ENCODE peak calls at places on chromosomes 4 and X, in four cellular contexts. S is hepatocyte, W is AG10803, M is brain microvascular endothelial cell. K is an unnamed sample.

GRCh38 chrX:132461886-132462285 is 27.0 kb downstream of the MBNL3 start:
- DNase-seq in S (no peak), W (no peak), M (no peak), K (no peak)

GRCh38 chrX:93868289-93868985 is 194.4 kb downstream of the FAM133A start:
- DNase-seq in S (no peak), W (no peak), M (no peak), K (no peak)

GRCh38 chr4:61200991-61201526 is 933 bp downstream of the ADGRL3 start:
- DNase-seq in S (peak; percentile 53), W (no peak), M (peak; percentile 45), K (no peak)

GRCh38 chr4:106541253-106541652 is 172.7 kb upstream of the GIMD1 start:
- DNase-seq in S (no peak), W (peak; percentile 53), M (peak; percentile 0), K (no peak)

GRCh38 chr4:4426511-4427477 is 39.9 kb downstream of the NSG1 start:
- DNase-seq in S (no peak), W (no peak), M (no peak), K (no peak)

GRCh38 chr4:23827971-23828680 is 61.7 kb downstream of the PPARGC1A start:
- DNase-seq in S (no peak), W (peak; percentile 43), M (no peak), K (no peak)

GRCh38 chr4:110216079-110216478 is 17.7 kb upstream of the ELOVL6 start:
- DNase-seq in S (no peak), W (no peak), M (no peak), K (no peak)

GRCh38 chr4:70734971-70735370 is 13.2 kb downstream of the RUFY3 start:
- DNase-seq in S (no peak), W (no peak), M (no peak), K (no peak)

GRCh38 chrX:80266979-80267378 is 153.3 kb upstream of the TENT5D start:
- DNase-seq in S (no peak), W (no peak), M (no peak), K (no peak)

GRCh38 chrX:45801554-45801953 is 600.9 kb upstream of the DIPK2B start:
- DNase-seq in S (peak; percentile 35), W (peak; percentile 34), M (peak; percentile 24), K (no peak)

GRCh38 chr4:173056708-173057107 is 111.9 kb upstream of the GALNT7 start:
- DNase-seq in S (no peak), W (no peak), M (no peak), K (no peak)

GRCh38 chr4:188168621-188169020 is 29.4 kb downstream of the TRIML1 start:
- DNase-seq in S (no peak), W (no peak), M (no peak), K (no peak)

GRCh38 chrX:128759745-128760144 is 707.5 kb upstream of the ACTRT1 start:
- DNase-seq in S (no peak), W (no peak), M (peak; percentile 4), K (no peak)

GRCh38 chr4:72318771-72319170 is 250.2 kb downstream of the ADAMTS3 start:
- DNase-seq in S (no peak), W (peak; percentile 58), M (no peak), K (no peak)

GRCh38 chrX:153412746-153413720 is 1.8 kb downstream of the ZFP92 start:
- DNase-seq in S (no peak), W (no peak), M (no peak), K (no peak)

GRCh38 chr4:8690216-8690786 is 97.7 kb downstream of the CPZ start:
- DNase-seq in S (no peak), W (no peak), M (no peak), K (no peak)

GRCh38 chrX:154136627-154137161 is 7.3 kb upstream of the OPN1LW start:
- DNase-seq in S (peak; percentile 82), W (peak; percentile 29), M (peak; percentile 11), K (peak; percentile 70)

GRCh38 chrX:53716328-53717088 is 30.0 kb upstream of the HUWE1 start:
- DNase-seq in S (no peak), W (peak; percentile 49), M (no peak), K (peak; percentile 29)

GRCh38 chr4:112189754-112190153 is 41.8 kb upstream of the AP1AR start:
- DNase-seq in S (no peak), W (peak; percentile 20), M (no peak), K (no peak)

GRCh38 chr4:27024807-27025206 is 164.2 kb downstream of the STIM2 start:
- DNase-seq in S (no peak), W (no peak), M (no peak), K (no peak)

GRCh38 chr4:184165291-184165690 is 52.4 kb downstream of the ENPP6 start:
- DNase-seq in S (peak; percentile 47), W (no peak), M (peak; percentile 34), K (no peak)

GRCh38 chr4:119656342-119656741 is 27.7 kb upstream of the PDE5A start:
- DNase-seq in S (no peak), W (no peak), M (no peak), K (no peak)

GRCh38 chr4:43348591-43348990 is 456.1 kb downstream of the GRXCR1 start:
- DNase-seq in S (no peak), W (no peak), M (no peak), K (no peak)

DNA sequence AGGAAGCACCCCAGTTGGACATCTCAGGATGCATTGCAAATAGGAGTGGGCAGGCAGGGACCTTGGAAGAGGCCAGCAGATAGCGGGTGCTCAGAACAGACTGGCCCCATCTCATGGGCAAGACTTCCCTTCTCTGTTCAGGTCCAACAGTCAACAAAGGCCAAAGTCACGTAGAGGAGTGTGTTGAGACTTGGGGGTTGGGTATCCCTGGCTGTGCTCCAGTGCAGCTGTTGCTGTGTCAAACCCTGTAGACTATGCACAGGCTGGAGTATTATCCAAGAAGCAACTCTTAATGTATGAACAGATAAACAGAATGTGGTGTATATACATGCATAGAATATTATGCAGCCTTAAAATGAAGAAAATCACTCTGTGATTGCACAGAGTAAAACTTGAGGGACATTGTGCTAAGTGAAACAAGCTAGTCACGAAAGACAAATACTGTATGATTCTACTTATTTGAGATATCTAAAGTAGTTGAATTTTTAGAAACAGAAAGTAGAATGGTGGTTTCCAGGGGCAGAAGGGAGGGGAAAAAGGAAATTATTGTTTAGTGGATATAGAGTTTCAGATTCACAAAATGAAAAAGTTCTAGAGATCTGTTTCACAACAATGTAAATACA is 192.1 kb upstream of the LCORL start:
- DNase-seq in S (no peak), W (no peak), M (no peak), K (no peak)
- TF ChIP-seq CTCF in S (no peak), W (no peak), M (no peak), K (no peak)

DNA sequence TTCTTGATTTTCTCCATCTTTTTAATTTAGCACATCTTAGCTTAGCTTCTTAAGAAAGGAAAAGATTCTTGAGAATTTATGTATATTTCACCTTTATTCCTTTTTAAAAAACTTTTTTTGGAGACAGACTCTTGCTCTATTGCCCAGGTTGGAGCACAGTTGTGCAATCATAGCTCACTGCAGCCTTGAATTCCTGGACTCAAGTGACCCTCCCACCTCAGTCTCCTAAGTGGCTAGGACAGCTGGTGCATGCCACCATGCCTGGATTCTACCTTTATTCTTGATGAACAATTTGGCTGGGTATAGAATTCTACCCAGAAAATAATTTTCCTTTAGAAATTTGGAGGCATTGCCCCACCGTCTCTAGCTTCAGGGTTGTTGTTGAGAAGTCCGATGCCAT is 19.5 kb upstream of the SH3D19 start:
- DNase-seq in S (no peak), W (no peak), M (no peak), K (no peak)
- TF ChIP-seq CTCF in S (no peak), W (no peak), M (no peak), K (no peak)

DNA sequence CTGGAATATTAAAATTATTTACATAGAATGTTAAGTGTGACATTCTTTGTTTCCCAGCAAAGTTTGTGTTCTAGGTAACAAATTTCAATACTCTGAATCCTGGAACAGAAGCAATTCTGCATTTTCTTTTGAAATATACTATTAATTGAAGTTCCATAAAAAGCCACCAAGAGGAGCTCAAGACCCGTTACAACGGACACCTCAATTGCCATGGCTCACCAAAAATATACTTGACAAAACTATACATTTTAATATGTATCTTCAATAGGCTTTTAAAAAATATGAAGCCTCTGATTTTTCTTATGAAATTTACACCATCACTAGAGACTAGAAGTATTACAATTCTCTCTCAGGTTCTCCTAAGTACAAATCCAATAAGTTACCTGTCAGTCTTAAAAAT is 111.4 kb downstream of the NYX start:
- DNase-seq in S (no peak), W (peak; percentile 20), M (no peak), K (no peak)
- TF ChIP-seq CTCF in S (peak; percentile 40), W (peak; percentile 49), M (peak; percentile 49), K (peak; percentile 44)

GRCh38 chrX:78140206-78140605 is 756 bp upstream of the TAF9B start:
- DNase-seq in S (no peak), W (no peak), M (no peak), K (no peak)

GRCh38 chrX:78133561-78133960 is 5.9 kb downstream of the TAF9B start:
- DNase-seq in S (no peak), W (no peak), M (no peak), K (no peak)

GRCh38 chrX:78139160-78140123 is at the start of gene TAF9B:
- DNase-seq in S (peak; percentile 90), W (peak; percentile 75), M (peak; percentile 75), K (peak; percentile 64)
- TF ChIP-seq CTCF in S (no peak), W (no peak), M (no peak), K (no peak)

GRCh38 chr4:34183916-34184315 is 2060.4 kb downstream of the ARAP2 start:
- DNase-seq in S (no peak), W (no peak), M (no peak), K (no peak)

GRCh38 chr4:34181891-34182290 is 2062.4 kb downstream of the ARAP2 start:
- DNase-seq in S (no peak), W (peak; percentile 48), M (no peak), K (no peak)

GRCh38 chr4:34178476-34178875 is 2065.8 kb downstream of the ARAP2 start:
- DNase-seq in S (no peak), W (peak; percentile 4), M (no peak), K (no peak)

GRCh38 chr4:34181311-34181808 is 2063.0 kb downstream of the ARAP2 start:
- DNase-seq in S (no peak), W (peak; percentile 90), M (peak; percentile 32), K (no peak)

DNA sequence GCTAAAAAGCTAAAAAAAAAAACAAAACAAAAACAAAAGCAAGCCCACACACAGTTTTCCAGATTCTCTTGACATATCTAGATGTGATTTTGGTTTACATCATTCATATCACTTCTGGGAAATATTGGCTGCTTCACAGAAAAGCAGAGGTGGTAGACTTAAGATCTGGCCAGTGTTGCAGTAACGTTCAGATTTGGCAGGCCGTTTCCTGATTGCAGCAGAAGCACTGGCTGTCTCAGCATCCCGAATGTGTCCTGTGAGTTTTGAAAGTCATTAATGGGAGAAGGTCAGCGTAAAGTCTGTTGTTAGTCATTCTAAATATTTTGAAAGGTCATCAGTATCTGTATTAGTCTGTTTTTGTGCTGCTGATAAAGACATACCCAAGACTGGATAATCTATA is 2062.0 kb downstream of the ARAP2 start:
- DNase-seq in S (no peak), W (peak; percentile 6), M (no peak), K (no peak)
- TF ChIP-seq CTCF in S (no peak), W (no peak), M (no peak), K (no peak)

GRCh38 chr4:12724520-12724919 is 759.6 kb downstream of the RAB28 start:
- DNase-seq in S (peak; percentile 42), W (no peak), M (no peak), K (no peak)
- TF ChIP-seq CTCF in S (peak; percentile 73), W (peak; percentile 36), M (peak; percentile 38), K (no peak)

GRCh38 chr4:127479031-127479622 is 153.6 kb upstream of the INTU start:
- DNase-seq in S (peak; percentile 68), W (peak; percentile 54), M (peak; percentile 6), K (no peak)
- TF ChIP-seq CTCF in S (peak; percentile 75), W (peak; percentile 67), M (peak; percentile 53), K (peak; percentile 10)

GRCh38 chrX:85544609-85545008 is 165.1 kb upstream of the POF1B start:
- DNase-seq in S (no peak), W (peak; percentile 0), M (no peak), K (no peak)
- TF ChIP-seq CTCF in S (peak; percentile 61), W (peak; percentile 44), M (peak; percentile 13), K (peak; percentile 9)